ENCODE peak calls at places on chromosomes 1 and 21, in six cellular contexts. One of them, this sample, is unnamed.

GRCh38 chr1:54047384-54048315 is 5.4 kb downstream of the TMEM59 start:
- DNase-seq in MCF 10A: no peak
- DNase-seq in esophagus muscularis mucosa: no peak
- DNase-seq in thoracic aorta: no peak
- DNase-seq in cardiac fibroblast: no peak
- DNase-seq in psoas muscle: no peak
- DNase-seq in this sample: no peak

GRCh38 chr1:238223067-238223640 is 332.4 kb upstream of the ZP4 start:
- DNase-seq in psoas muscle: no peak
- DNase-seq in thoracic aorta: no peak
- DNase-seq in MCF 10A: peak
- DNase-seq in cardiac fibroblast: no peak
- DNase-seq in esophagus muscularis mucosa: no peak
- DNase-seq in this sample: no peak

GRCh38 chr1:106746448-106747085 is 309.9 kb upstream of the PRMT6 start:
- DNase-seq in esophagus muscularis mucosa: no peak
- DNase-seq in cardiac fibroblast: no peak
- DNase-seq in psoas muscle: no peak
- DNase-seq in thoracic aorta: no peak
- DNase-seq in MCF 10A: no peak
- DNase-seq in this sample: no peak

GRCh38 chr1:222697858-222698257 is 14.4 kb downstream of the AIDA start:
- DNase-seq in thoracic aorta: no peak
- DNase-seq in psoas muscle: no peak
- DNase-seq in cardiac fibroblast: peak
- DNase-seq in esophagus muscularis mucosa: no peak
- DNase-seq in MCF 10A: no peak
- DNase-seq in this sample: no peak

GRCh38 chr1:220767312-220768126 is 19.2 kb upstream of the MTARC1 start:
- DNase-seq in esophagus muscularis mucosa: no peak
- DNase-seq in thoracic aorta: no peak
- DNase-seq in MCF 10A: no peak
- DNase-seq in cardiac fibroblast: peak
- DNase-seq in psoas muscle: no peak
- DNase-seq in this sample: no peak

GRCh38 chr1:63873751-63874150 is 99.9 kb downstream of the ROR1 start:
- DNase-seq in cardiac fibroblast: no peak
- DNase-seq in thoracic aorta: no peak
- DNase-seq in MCF 10A: no peak
- DNase-seq in psoas muscle: no peak
- DNase-seq in esophagus muscularis mucosa: no peak
- DNase-seq in this sample: no peak

GRCh38 chr21:44891631-44892031 is 18.1 kb upstream of the PTTG1IP start:
- DNase-seq in psoas muscle: peak
- DNase-seq in esophagus muscularis mucosa: no peak
- DNase-seq in cardiac fibroblast: no peak
- DNase-seq in thoracic aorta: no peak
- DNase-seq in MCF 10A: no peak
- DNase-seq in this sample: no peak

GRCh38 chr1:211653329-211653728 is 22.1 kb downstream of the NEK2 start:
- DNase-seq in thoracic aorta: no peak
- DNase-seq in psoas muscle: no peak
- DNase-seq in esophagus muscularis mucosa: no peak
- DNase-seq in MCF 10A: peak
- DNase-seq in cardiac fibroblast: no peak
- DNase-seq in this sample: no peak

GRCh38 chr1:57492846-57493245 is 69.0 kb upstream of the DAB1 start:
- DNase-seq in MCF 10A: no peak
- DNase-seq in cardiac fibroblast: no peak
- DNase-seq in psoas muscle: no peak
- DNase-seq in thoracic aorta: no peak
- DNase-seq in esophagus muscularis mucosa: no peak
- DNase-seq in this sample: no peak

GRCh38 chr1:147225193-147225730 is at the start of gene FMO5:
- DNase-seq in thoracic aorta: peak
- DNase-seq in cardiac fibroblast: peak
- DNase-seq in psoas muscle: peak
- DNase-seq in MCF 10A: peak
- DNase-seq in esophagus muscularis mucosa: peak
- DNase-seq in this sample: peak

GRCh38 chr1:50697440-50698421 is 262.3 kb downstream of the FAF1 start:
- DNase-seq in MCF 10A: no peak
- DNase-seq in esophagus muscularis mucosa: no peak
- DNase-seq in cardiac fibroblast: peak
- DNase-seq in thoracic aorta: no peak
- DNase-seq in psoas muscle: no peak
- DNase-seq in this sample: no peak

GRCh38 chr1:224801761-224802490 is 127.5 kb upstream of the DNAH14 start:
- DNase-seq in thoracic aorta: no peak
- DNase-seq in MCF 10A: no peak
- DNase-seq in psoas muscle: no peak
- DNase-seq in cardiac fibroblast: no peak
- DNase-seq in esophagus muscularis mucosa: peak
- DNase-seq in this sample: no peak

GRCh38 chr1:182120411-182121258 is 59.1 kb upstream of the ZNF648 start:
- DNase-seq in cardiac fibroblast: peak
- DNase-seq in esophagus muscularis mucosa: no peak
- DNase-seq in psoas muscle: peak
- DNase-seq in thoracic aorta: no peak
- DNase-seq in MCF 10A: peak
- DNase-seq in this sample: no peak

GRCh38 chr1:92291372-92291999 is 7.3 kb downstream of the GLMN start:
- DNase-seq in thoracic aorta: no peak
- DNase-seq in esophagus muscularis mucosa: no peak
- DNase-seq in psoas muscle: no peak
- DNase-seq in cardiac fibroblast: peak
- DNase-seq in MCF 10A: peak
- DNase-seq in this sample: no peak

GRCh38 chr21:35940074-35940927 is 120.0 kb downstream of the SETD4 start:
- DNase-seq in cardiac fibroblast: peak
- DNase-seq in MCF 10A: peak
- DNase-seq in esophagus muscularis mucosa: peak
- DNase-seq in thoracic aorta: no peak
- DNase-seq in psoas muscle: peak
- DNase-seq in this sample: peak

GRCh38 chr1:100422065-100422464 is 69.8 kb downstream of the CDC14A start:
- DNase-seq in esophagus muscularis mucosa: no peak
- DNase-seq in psoas muscle: no peak
- DNase-seq in thoracic aorta: no peak
- DNase-seq in MCF 10A: no peak
- DNase-seq in cardiac fibroblast: no peak
- DNase-seq in this sample: no peak

GRCh38 chr1:234300096-234300495 is 73.2 kb upstream of the COA6 start:
- DNase-seq in MCF 10A: no peak
- DNase-seq in cardiac fibroblast: no peak
- DNase-seq in esophagus muscularis mucosa: no peak
- DNase-seq in thoracic aorta: no peak
- DNase-seq in psoas muscle: no peak
- DNase-seq in this sample: no peak

GRCh38 chr1:61436016-61436415 is 288.9 kb downstream of the TM2D1 start:
- DNase-seq in psoas muscle: no peak
- DNase-seq in esophagus muscularis mucosa: no peak
- DNase-seq in thoracic aorta: no peak
- DNase-seq in cardiac fibroblast: peak
- DNase-seq in MCF 10A: no peak
- DNase-seq in this sample: no peak

GRCh38 chr1:92476071-92476607 is 10.6 kb downstream of the GFI1 start:
- DNase-seq in cardiac fibroblast: no peak
- DNase-seq in psoas muscle: no peak
- DNase-seq in esophagus muscularis mucosa: no peak
- DNase-seq in MCF 10A: no peak
- DNase-seq in thoracic aorta: no peak
- DNase-seq in this sample: no peak

GRCh38 chr21:33642896-33643657 is 776 bp downstream of the ITSN1 start:
- DNase-seq in psoas muscle: peak
- DNase-seq in MCF 10A: peak
- DNase-seq in cardiac fibroblast: peak
- DNase-seq in thoracic aorta: no peak
- DNase-seq in esophagus muscularis mucosa: no peak
- DNase-seq in this sample: no peak

GRCh38 chr1:210222288-210223006 is 10.1 kb upstream of the SERTAD4 start:
- DNase-seq in cardiac fibroblast: peak
- DNase-seq in psoas muscle: no peak
- DNase-seq in MCF 10A: peak
- DNase-seq in thoracic aorta: no peak
- DNase-seq in esophagus muscularis mucosa: peak
- DNase-seq in this sample: no peak

DNA sequence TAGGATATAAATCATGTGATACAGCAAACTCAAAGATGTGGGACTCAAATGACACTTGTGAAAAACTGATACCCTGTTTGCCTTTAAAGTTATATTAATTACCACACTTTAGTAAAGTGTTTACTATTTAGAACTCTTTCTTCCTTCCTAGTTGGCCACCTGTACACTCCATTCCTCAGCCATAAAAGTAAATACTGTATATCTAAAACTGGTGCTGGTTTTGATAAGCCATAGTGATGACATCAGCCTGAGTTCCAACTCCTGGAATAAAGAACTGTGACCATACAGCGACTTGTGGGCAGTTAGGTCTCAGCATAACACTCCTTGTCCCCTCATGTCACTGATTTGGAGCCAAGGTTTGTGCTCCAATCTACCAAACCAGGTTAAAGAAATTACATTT is 2.8 kb downstream of the PTGER3 start:
- DNase-seq in psoas muscle: no peak
- DNase-seq in esophagus muscularis mucosa: no peak
- DNase-seq in cardiac fibroblast: no peak
- DNase-seq in MCF 10A: no peak
- DNase-seq in thoracic aorta: no peak
- DNase-seq in this sample: no peak
- TF ChIP-seq CTCF in psoas muscle: no peak
- TF ChIP-seq CTCF in esophagus muscularis mucosa: no peak
- TF ChIP-seq CTCF in cardiac fibroblast: no peak
- TF ChIP-seq CTCF in MCF 10A: no peak
- TF ChIP-seq CTCF in thoracic aorta: no peak
- TF ChIP-seq CTCF in this sample: no peak

DNA sequence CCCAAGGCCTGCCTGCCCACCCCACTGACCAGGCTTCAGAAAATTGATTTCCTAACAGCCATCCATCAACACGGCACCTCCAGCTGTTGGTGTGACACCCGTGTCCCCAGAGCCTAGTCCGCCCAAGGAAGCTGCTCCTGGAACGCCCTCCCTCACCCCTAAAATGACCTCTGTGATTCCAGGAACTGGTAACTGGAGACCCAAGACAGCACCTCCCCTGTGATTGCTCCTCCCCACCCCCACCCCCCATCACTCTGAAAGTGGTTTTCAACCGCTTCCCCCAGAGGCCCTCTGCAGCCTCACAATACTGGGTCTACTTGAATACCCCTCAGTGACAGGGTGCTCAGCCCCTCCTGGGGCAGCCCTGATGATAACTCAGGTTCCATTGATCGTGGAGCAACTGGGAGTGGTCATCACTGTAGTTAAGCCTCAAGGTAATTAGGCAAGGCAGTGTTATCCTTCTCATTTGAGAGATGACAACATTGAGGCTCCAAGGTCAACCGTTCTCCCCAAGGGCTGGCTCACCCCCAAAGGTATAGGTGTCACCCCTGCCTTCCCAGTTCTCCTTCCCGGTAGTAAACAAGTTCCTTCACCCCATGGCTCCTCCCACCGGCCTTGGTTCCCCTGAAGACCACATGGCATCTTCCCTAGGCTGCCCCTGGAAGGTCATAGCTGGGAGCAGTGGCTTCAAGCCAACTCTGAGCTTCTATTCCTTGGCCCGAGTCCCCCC is 52.0 kb downstream of the TAS1R2 start:
- DNase-seq in psoas muscle: no peak
- DNase-seq in MCF 10A: no peak
- DNase-seq in cardiac fibroblast: no peak
- DNase-seq in esophagus muscularis mucosa: no peak
- DNase-seq in thoracic aorta: no peak
- DNase-seq in this sample: no peak
- TF ChIP-seq CTCF in psoas muscle: no peak
- TF ChIP-seq CTCF in MCF 10A: no peak
- TF ChIP-seq CTCF in cardiac fibroblast: no peak
- TF ChIP-seq CTCF in esophagus muscularis mucosa: no peak
- TF ChIP-seq CTCF in thoracic aorta: no peak
- TF ChIP-seq CTCF in this sample: no peak

GRCh38 chr1:16958475-16958874 is 21.9 kb downstream of the MFAP2 start:
- DNase-seq in cardiac fibroblast: no peak
- DNase-seq in psoas muscle: no peak
- DNase-seq in esophagus muscularis mucosa: no peak
- DNase-seq in thoracic aorta: no peak
- DNase-seq in MCF 10A: no peak
- DNase-seq in this sample: no peak

GRCh38 chr1:16956775-16957174 is 23.6 kb downstream of the MFAP2 start:
- DNase-seq in thoracic aorta: no peak
- DNase-seq in psoas muscle: no peak
- DNase-seq in MCF 10A: no peak
- DNase-seq in esophagus muscularis mucosa: no peak
- DNase-seq in cardiac fibroblast: no peak
- DNase-seq in this sample: no peak

GRCh38 chr1:16965486-16966067 is 14.8 kb downstream of the MFAP2 start:
- DNase-seq in MCF 10A: no peak
- DNase-seq in esophagus muscularis mucosa: no peak
- DNase-seq in cardiac fibroblast: no peak
- DNase-seq in thoracic aorta: no peak
- DNase-seq in psoas muscle: no peak
- DNase-seq in this sample: no peak

GRCh38 chr1:16961297-16962124 is 18.9 kb downstream of the MFAP2 start:
- DNase-seq in cardiac fibroblast: no peak
- DNase-seq in psoas muscle: no peak
- DNase-seq in esophagus muscularis mucosa: no peak
- DNase-seq in thoracic aorta: no peak
- DNase-seq in MCF 10A: no peak
- DNase-seq in this sample: no peak

DNA sequence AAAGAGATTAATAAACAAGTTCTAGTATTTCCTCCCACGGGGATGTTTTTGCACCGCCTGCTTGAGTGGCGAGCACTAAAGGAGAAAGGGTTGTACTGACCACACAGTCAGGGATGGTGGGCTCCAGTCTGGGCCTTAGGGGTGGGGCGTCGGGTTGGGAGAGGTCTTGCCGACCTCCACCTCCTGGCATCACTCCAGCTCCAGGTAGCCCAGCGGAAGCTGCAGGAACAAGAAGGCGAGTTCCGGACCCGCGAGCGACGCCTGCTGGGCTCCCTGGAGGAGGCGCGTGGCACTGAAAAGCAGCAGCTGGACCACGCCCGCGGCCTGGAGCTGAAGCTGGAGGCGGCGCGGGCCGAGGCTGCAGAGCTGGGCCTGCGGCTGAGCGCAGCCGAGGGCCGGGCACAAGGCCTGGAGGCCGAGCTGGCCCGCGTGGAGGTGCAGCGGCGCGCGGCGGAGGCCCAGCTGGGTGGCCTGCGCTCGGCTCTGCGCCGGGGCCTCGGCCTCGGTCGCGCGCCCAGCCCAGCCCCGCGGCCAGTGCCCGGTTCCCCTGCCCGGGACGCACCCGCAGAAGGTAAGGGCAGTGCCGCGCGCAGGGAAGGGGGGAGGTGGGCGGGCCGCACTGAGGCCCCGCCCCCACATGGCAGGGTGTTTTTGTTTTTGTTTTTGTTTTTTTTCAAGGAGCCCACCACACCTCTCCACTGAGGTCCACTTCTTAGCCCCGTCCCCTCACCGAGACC is 19.7 kb downstream of the MFAP2 start:
- DNase-seq in cardiac fibroblast: peak
- DNase-seq in psoas muscle: peak
- DNase-seq in MCF 10A: no peak
- DNase-seq in thoracic aorta: peak
- DNase-seq in esophagus muscularis mucosa: no peak
- DNase-seq in this sample: peak
- TF ChIP-seq CTCF in cardiac fibroblast: peak
- TF ChIP-seq CTCF in psoas muscle: peak
- TF ChIP-seq CTCF in MCF 10A: no peak
- TF ChIP-seq CTCF in thoracic aorta: peak
- TF ChIP-seq CTCF in esophagus muscularis mucosa: peak
- TF ChIP-seq CTCF in this sample: peak

GRCh38 chr1:47755368-47755990 is 241.7 kb downstream of the TRABD2B start:
- DNase-seq in MCF 10A: peak
- DNase-seq in esophagus muscularis mucosa: no peak
- DNase-seq in thoracic aorta: no peak
- DNase-seq in psoas muscle: no peak
- DNase-seq in cardiac fibroblast: no peak
- DNase-seq in this sample: no peak
- TF ChIP-seq CTCF in MCF 10A: peak
- TF ChIP-seq CTCF in esophagus muscularis mucosa: no peak
- TF ChIP-seq CTCF in thoracic aorta: peak
- TF ChIP-seq CTCF in psoas muscle: peak
- TF ChIP-seq CTCF in cardiac fibroblast: peak
- TF ChIP-seq CTCF in this sample: peak